ENCODE peak calls at places on chromosome 11, in five cellular contexts. O, J, T, Z and B are unnamed samples.

GRCh38 chr11:108369064-108369463 is 98.3 kb downstream of the C11orf65 start:
- DNase-seq in O (no peak), J (no peak), T (no peak), Z (no peak), B (no peak)

GRCh38 chr11:67006029-67006884 is 16.7 kb upstream of the SYT12 start:
- DNase-seq in O (peak), J (peak), T (peak), Z (no peak), B (peak)

GRCh38 chr11:3808846-3809623 is 675 bp downstream of the PGAP2 start:
- DNase-seq in O (no peak), J (no peak), T (peak), Z (peak), B (peak)

GRCh38 chr11:68704887-68705286 is 20.5 kb downstream of the GAL start:
- DNase-seq in O (no peak), J (no peak), T (no peak), Z (no peak), B (peak)

GRCh38 chr11:105357764-105358163 is 218.2 kb upstream of the CARD18 start:
- DNase-seq in O (no peak), J (no peak), T (no peak), Z (no peak), B (no peak)

GRCh38 chr11:131692961-131693360 is 322.5 kb downstream of the NTM start:
- DNase-seq in O (no peak), J (no peak), T (no peak), Z (no peak), B (no peak)

GRCh38 chr11:81569999-81570398 is 1163.7 kb downstream of the FAM181B start:
- DNase-seq in O (no peak), J (no peak), T (no peak), Z (no peak), B (no peak)

GRCh38 chr11:100827934-100828661 is 141.0 kb downstream of the ARHGAP42 start:
- DNase-seq in O (no peak), J (peak), T (peak), Z (peak), B (peak)

GRCh38 chr11:57901756-57902155 is 121.9 kb upstream of the OR9Q1 start:
- DNase-seq in O (no peak), J (no peak), T (no peak), Z (no peak), B (no peak)

GRCh38 chr11:2891291-2891690 is 5.7 kb upstream of the CDKN1C start:
- DNase-seq in O (peak), J (no peak), T (no peak), Z (no peak), B (no peak)

GRCh38 chr11:61752117-61752924 is at the start of gene MYRF:
- DNase-seq in O (peak), J (no peak), T (no peak), Z (no peak), B (peak)

GRCh38 chr11:92227233-92227593 is 2.6 kb downstream of the FAT3 start:
- DNase-seq in O (no peak), J (no peak), T (no peak), Z (no peak), B (peak)

GRCh38 chr11:7612056-7612660 is 61.1 kb downstream of the CYB5R2 start:
- DNase-seq in O (no peak), J (no peak), T (no peak), Z (no peak), B (no peak)
- TF ChIP-seq SUZ12 in O (no peak), J (no peak), T (no peak), Z (no peak), B (no peak)

DNA sequence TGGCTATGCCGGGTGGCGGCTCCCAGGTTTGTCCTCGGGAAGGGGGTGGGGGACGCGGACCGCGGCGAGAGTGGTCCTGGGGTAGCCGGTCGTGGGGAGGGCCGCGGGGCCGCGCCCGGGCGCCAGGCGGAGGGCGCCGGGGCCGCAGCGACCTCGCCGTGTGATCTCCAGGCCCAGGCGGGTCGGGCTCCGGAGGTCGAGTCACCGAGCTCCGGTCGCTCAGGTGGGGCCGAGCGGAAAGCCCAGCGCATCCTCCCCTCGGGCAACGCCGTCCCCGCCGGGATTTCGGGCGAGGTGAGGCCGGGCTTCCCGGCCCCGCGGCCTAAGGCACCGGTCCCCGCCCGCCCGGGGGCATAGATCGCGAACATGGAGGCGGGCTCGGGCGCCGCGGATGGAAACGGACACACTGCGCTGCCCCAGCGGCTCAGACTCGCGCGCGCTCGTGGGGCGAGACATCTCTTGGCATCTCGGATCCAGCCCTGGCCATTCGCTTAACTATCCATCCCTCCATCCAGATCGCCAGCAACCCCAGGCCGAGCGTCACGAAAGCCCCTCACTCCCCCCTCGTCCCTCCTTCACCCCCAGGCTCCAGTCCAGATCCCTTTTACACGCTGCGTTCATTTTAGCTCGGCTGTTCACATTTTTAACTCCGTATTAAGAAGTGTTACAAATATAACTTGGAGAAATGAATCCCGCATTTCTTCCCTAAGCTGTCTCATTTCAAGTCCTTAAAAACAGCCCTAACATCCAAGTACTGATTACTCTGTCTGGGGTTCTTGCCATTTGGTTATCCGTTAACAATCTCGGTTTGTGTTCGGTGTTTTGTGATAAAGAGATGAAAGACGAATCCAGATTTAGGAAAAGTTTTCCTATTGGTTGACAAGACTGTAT is 460 bp downstream of the ZC3H12C start:
- DNase-seq in O (peak), J (peak), T (peak), Z (no peak), B (peak)
- TF ChIP-seq SUZ12 in O (no peak), J (no peak), T (no peak), Z (no peak), B (no peak)

GRCh38 chr11:46657186-46657585 is 39.8 kb downstream of the ATG13 start:
- DNase-seq in O (no peak), J (no peak), T (no peak), Z (no peak), B (no peak)

GRCh38 chr11:46659908-46660307 is 40.5 kb downstream of the ARHGAP1 start:
- DNase-seq in O (no peak), J (no peak), T (no peak), Z (no peak), B (no peak)

GRCh38 chr11:46658259-46658658 is 40.9 kb downstream of the ATG13 start:
- DNase-seq in O (no peak), J (no peak), T (no peak), Z (no peak), B (no peak)

DNA sequence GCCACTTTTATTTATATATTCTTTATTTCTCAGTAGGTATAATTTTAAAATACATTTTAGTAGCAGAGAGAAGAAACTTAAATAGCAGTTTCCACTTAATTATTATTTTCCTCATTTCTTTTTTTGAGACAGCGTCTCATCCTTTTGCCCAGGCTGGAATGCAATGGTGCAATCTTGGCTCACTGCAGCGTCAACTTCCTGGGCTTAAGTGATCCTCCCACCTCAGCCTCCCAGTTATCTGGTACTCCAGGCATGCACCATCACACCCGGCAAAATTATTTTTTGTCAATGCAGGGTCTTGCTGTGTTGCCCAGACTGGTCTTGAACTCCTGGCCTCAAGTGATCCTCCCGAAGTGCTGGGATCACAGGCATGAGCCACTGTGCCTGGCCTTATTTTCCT is 38.3 kb downstream of the ATG13 start:
- DNase-seq in O (no peak), J (no peak), T (no peak), Z (no peak), B (no peak)
- TF ChIP-seq SUZ12 in O (no peak), J (no peak), T (no peak), Z (no peak), B (no peak)

GRCh38 chr11:98155696-98156095 is 865.1 kb upstream of the CNTN5 start:
- DNase-seq in O (no peak), J (no peak), T (no peak), Z (no peak), B (no peak)
- TF ChIP-seq SUZ12 in O (no peak), J (no peak), T (no peak), Z (no peak), B (no peak)

DNA sequence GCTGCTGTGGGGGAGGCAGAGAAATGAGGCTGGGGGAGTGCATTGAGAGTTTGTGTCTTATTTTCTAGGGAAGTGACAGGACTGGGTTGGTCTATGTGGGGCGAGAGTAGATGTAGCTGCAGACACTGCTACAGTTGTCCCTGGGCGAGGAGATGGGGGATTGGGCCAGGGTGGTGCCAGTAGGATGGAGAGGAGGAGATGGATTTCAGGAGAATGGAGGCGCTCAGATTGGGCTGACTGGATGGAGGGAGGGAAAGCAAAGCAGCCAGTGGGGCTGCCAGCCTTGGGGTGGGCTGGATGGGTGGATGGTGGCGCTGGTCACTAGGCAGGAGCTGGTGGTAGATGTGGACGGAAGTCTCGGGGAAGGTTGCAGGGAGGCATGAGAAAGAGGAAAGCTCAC is 9.3 kb downstream of the OMP start:
- DNase-seq in O (no peak), J (no peak), T (no peak), Z (no peak), B (no peak)
- TF ChIP-seq SUZ12 in O (no peak), J (no peak), T (no peak), Z (no peak), B (no peak)

DNA sequence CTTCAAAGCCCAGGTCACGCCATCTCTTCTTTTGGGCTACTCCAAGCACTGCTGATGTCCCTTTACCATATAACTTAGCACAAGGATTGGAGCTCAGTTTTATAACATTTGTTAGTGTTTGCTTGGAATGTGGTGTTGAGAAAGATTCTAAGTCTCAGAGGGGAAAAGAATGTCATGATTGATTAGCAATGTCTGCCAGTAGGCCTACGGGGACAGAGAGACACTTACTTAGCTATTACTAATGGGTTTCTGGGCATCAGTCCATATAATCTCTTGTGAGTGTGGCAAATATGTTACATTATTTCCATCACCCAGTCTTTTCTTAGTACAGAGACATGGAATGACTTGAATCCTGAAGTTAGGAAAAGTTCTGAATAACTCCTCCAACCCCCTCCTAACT is 75.4 kb upstream of the FSHB start:
- DNase-seq in O (no peak), J (no peak), T (no peak), Z (no peak), B (no peak)
- TF ChIP-seq SUZ12 in O (no peak), J (no peak), T (no peak), Z (no peak), B (no peak)

GRCh38 chr11:60251485-60252207 is 8.7 kb upstream of the MS4A4E start:
- DNase-seq in O (no peak), J (peak), T (peak), Z (peak), B (peak)
- TF ChIP-seq SUZ12 in O (no peak), J (no peak), T (no peak), Z (no peak), B (no peak)